ENCODE peak calls at places on chromosomes 2 and 18, in ten cellular contexts. One of them, this sample, is unnamed.

GRCh38 chr2:26838121-26838906 is 9.6 kb upstream of the DPYSL5 start:
- DNase-seq in endothelial cell of umbilical vein: peak; percentile 27
- DNase-seq in GM23248: peak; percentile 55
- DNase-seq in fibroblast of lung: peak; percentile 46
- DNase-seq in astrocyte: peak; percentile 29
- DNase-seq in neural progenitor cell: peak; percentile 59
- DNase-seq in MM.1S: peak; percentile 25
- DNase-seq in keratinocyte: no peak
- DNase-seq in H1: no peak
- DNase-seq in HCT116: no peak
- DNase-seq in this sample: no peak

GRCh38 chr2:191051825-191052778 is 38.1 kb upstream of the STAT1 start:
- DNase-seq in endothelial cell of umbilical vein: peak; percentile 75
- DNase-seq in GM23248: peak; percentile 80
- DNase-seq in fibroblast of lung: peak; percentile 71
- DNase-seq in astrocyte: peak; percentile 40
- DNase-seq in neural progenitor cell: peak; percentile 57
- DNase-seq in MM.1S: peak; percentile 57
- DNase-seq in keratinocyte: no peak
- DNase-seq in H1: no peak
- DNase-seq in HCT116: peak; percentile 45
- DNase-seq in this sample: peak; percentile 42

GRCh38 chr2:54888146-54888545 is 162.1 kb downstream of the RTN4 start:
- DNase-seq in endothelial cell of umbilical vein: no peak
- DNase-seq in GM23248: no peak
- DNase-seq in fibroblast of lung: no peak
- DNase-seq in astrocyte: no peak
- DNase-seq in neural progenitor cell: no peak
- DNase-seq in MM.1S: no peak
- DNase-seq in keratinocyte: no peak
- DNase-seq in H1: no peak
- DNase-seq in HCT116: no peak
- DNase-seq in this sample: no peak

GRCh38 chr2:179592167-179592936 is 269.1 kb downstream of the ZNF385B start:
- DNase-seq in endothelial cell of umbilical vein: no peak
- DNase-seq in GM23248: peak; percentile 46
- DNase-seq in fibroblast of lung: peak; percentile 83
- DNase-seq in astrocyte: peak; percentile 81
- DNase-seq in neural progenitor cell: no peak
- DNase-seq in MM.1S: no peak
- DNase-seq in keratinocyte: no peak
- DNase-seq in H1: no peak
- DNase-seq in HCT116: no peak
- DNase-seq in this sample: no peak

GRCh38 chr2:225932741-225933413 is 533.4 kb downstream of the NYAP2 start:
- DNase-seq in endothelial cell of umbilical vein: no peak
- DNase-seq in GM23248: no peak
- DNase-seq in fibroblast of lung: peak; percentile 42
- DNase-seq in astrocyte: no peak
- DNase-seq in neural progenitor cell: no peak
- DNase-seq in MM.1S: no peak
- DNase-seq in keratinocyte: no peak
- DNase-seq in H1: no peak
- DNase-seq in HCT116: no peak
- DNase-seq in this sample: no peak

GRCh38 chr18:40159141-40160017 is 1795.7 kb upstream of the PIK3C3 start:
- DNase-seq in endothelial cell of umbilical vein: peak; percentile 63
- DNase-seq in GM23248: peak; percentile 68
- DNase-seq in fibroblast of lung: peak; percentile 80
- DNase-seq in astrocyte: peak; percentile 28
- DNase-seq in neural progenitor cell: peak; percentile 55
- DNase-seq in MM.1S: peak; percentile 51
- DNase-seq in keratinocyte: no peak
- DNase-seq in H1: no peak
- DNase-seq in HCT116: peak; percentile 16
- DNase-seq in this sample: no peak

GRCh38 chr2:170405326-170405725 is 227.4 kb downstream of the MYO3B start:
- DNase-seq in endothelial cell of umbilical vein: no peak
- DNase-seq in GM23248: no peak
- DNase-seq in fibroblast of lung: no peak
- DNase-seq in astrocyte: no peak
- DNase-seq in neural progenitor cell: no peak
- DNase-seq in MM.1S: no peak
- DNase-seq in keratinocyte: no peak
- DNase-seq in H1: no peak
- DNase-seq in HCT116: no peak
- DNase-seq in this sample: no peak

GRCh38 chr2:236717719-236718118 is 148.1 kb downstream of the ACKR3 start:
- DNase-seq in endothelial cell of umbilical vein: no peak
- DNase-seq in GM23248: no peak
- DNase-seq in fibroblast of lung: no peak
- DNase-seq in astrocyte: peak; percentile 52
- DNase-seq in neural progenitor cell: no peak
- DNase-seq in MM.1S: no peak
- DNase-seq in keratinocyte: no peak
- DNase-seq in H1: no peak
- DNase-seq in HCT116: no peak
- DNase-seq in this sample: no peak

GRCh38 chr2:233404227-233404626 is 49.9 kb downstream of the DGKD start:
- DNase-seq in endothelial cell of umbilical vein: peak; percentile 57
- DNase-seq in GM23248: peak; percentile 52
- DNase-seq in fibroblast of lung: peak; percentile 56
- DNase-seq in astrocyte: no peak
- DNase-seq in neural progenitor cell: peak; percentile 48
- DNase-seq in MM.1S: peak; percentile 57
- DNase-seq in keratinocyte: peak; percentile 11
- DNase-seq in H1: no peak
- DNase-seq in HCT116: peak; percentile 32
- DNase-seq in this sample: peak; percentile 38

GRCh38 chr2:6877402-6878305 is at the start of gene RSAD2:
- DNase-seq in endothelial cell of umbilical vein: peak; percentile 37
- DNase-seq in GM23248: peak; percentile 66
- DNase-seq in fibroblast of lung: peak; percentile 34
- DNase-seq in astrocyte: peak; percentile 30
- DNase-seq in neural progenitor cell: no peak
- DNase-seq in MM.1S: peak; percentile 79
- DNase-seq in keratinocyte: no peak
- DNase-seq in H1: no peak
- DNase-seq in HCT116: no peak
- DNase-seq in this sample: peak; percentile 67

GRCh38 chr2:128469203-128469602 is 150.5 kb upstream of the HS6ST1 start:
- DNase-seq in endothelial cell of umbilical vein: no peak
- DNase-seq in GM23248: no peak
- DNase-seq in fibroblast of lung: no peak
- DNase-seq in astrocyte: no peak
- DNase-seq in neural progenitor cell: no peak
- DNase-seq in MM.1S: no peak
- DNase-seq in keratinocyte: no peak
- DNase-seq in H1: no peak
- DNase-seq in HCT116: peak; percentile 4
- DNase-seq in this sample: peak; percentile 49

GRCh38 chr2:135792401-135793152 is 44.4 kb downstream of the LCT start:
- DNase-seq in endothelial cell of umbilical vein: no peak
- DNase-seq in GM23248: no peak
- DNase-seq in fibroblast of lung: no peak
- DNase-seq in astrocyte: no peak
- DNase-seq in neural progenitor cell: no peak
- DNase-seq in MM.1S: no peak
- DNase-seq in keratinocyte: no peak
- DNase-seq in H1: no peak
- DNase-seq in HCT116: no peak
- DNase-seq in this sample: peak; percentile 57

GRCh38 chr2:135796606-135797005 is 40.4 kb downstream of the LCT start:
- DNase-seq in endothelial cell of umbilical vein: no peak
- DNase-seq in GM23248: no peak
- DNase-seq in fibroblast of lung: no peak
- DNase-seq in astrocyte: no peak
- DNase-seq in neural progenitor cell: no peak
- DNase-seq in MM.1S: no peak
- DNase-seq in keratinocyte: no peak
- DNase-seq in H1: no peak
- DNase-seq in HCT116: no peak
- DNase-seq in this sample: no peak

GRCh38 chr2:135790423-135790822 is 46.6 kb downstream of the LCT start:
- DNase-seq in endothelial cell of umbilical vein: no peak
- DNase-seq in GM23248: no peak
- DNase-seq in fibroblast of lung: no peak
- DNase-seq in astrocyte: no peak
- DNase-seq in neural progenitor cell: no peak
- DNase-seq in MM.1S: no peak
- DNase-seq in keratinocyte: no peak
- DNase-seq in H1: no peak
- DNase-seq in HCT116: no peak
- DNase-seq in this sample: no peak

GRCh38 chr2:135791418-135792190 is 45.4 kb downstream of the LCT start:
- DNase-seq in endothelial cell of umbilical vein: no peak
- DNase-seq in GM23248: peak; percentile 14
- DNase-seq in fibroblast of lung: peak; percentile 10
- DNase-seq in astrocyte: peak; percentile 64
- DNase-seq in neural progenitor cell: no peak
- DNase-seq in MM.1S: no peak
- DNase-seq in keratinocyte: no peak
- DNase-seq in H1: no peak
- DNase-seq in HCT116: no peak
- DNase-seq in this sample: no peak
- H3K4me2 ChIP-seq in endothelial cell of umbilical vein: no peak overlapping the region
- H3K4me2 ChIP-seq in GM23248: no peak overlapping the region
- H3K4me2 ChIP-seq in fibroblast of lung: no peak overlapping the region
- H3K4me2 ChIP-seq in astrocyte: no peak overlapping the region
- H3K4me2 ChIP-seq in neural progenitor cell: no peak overlapping the region
- H3K4me2 ChIP-seq in MM.1S: no peak overlapping the region
- H3K4me2 ChIP-seq in keratinocyte: no peak overlapping the region
- H3K4me2 ChIP-seq in H1: no peak overlapping the region
- H3K4me2 ChIP-seq in HCT116: no peak overlapping the region
- H3K4me2 ChIP-seq in this sample: peak overlapping the region; percentile 13

DNA sequence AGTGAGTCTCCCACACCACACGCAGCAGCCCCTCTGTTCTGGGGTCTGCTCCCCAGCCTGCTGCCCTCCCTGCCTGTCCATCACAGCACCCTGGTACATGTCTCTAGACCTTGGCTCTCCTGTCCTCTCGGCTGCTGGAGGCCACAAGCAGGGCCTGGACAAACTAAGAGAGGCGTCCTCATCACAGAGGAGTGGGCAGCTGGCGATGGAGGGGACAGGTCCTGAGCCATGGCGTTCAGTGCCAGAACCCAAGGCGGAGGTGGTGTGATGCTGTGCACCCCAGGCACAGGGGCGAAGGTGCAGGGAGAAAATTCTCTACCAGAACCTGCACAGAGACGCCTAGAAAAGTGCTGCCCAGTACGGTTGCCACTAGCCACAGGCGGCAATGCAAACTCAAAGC is 47.4 kb downstream of the BIN1 start:
- DNase-seq in endothelial cell of umbilical vein: no peak
- DNase-seq in GM23248: no peak
- DNase-seq in fibroblast of lung: no peak
- DNase-seq in astrocyte: no peak
- DNase-seq in neural progenitor cell: no peak
- DNase-seq in MM.1S: no peak
- DNase-seq in keratinocyte: no peak
- DNase-seq in H1: no peak
- DNase-seq in HCT116: no peak
- DNase-seq in this sample: no peak
- TF ChIP-seq EZH2 in endothelial cell of umbilical vein: no peak
- TF ChIP-seq EZH2 in GM23248: no peak
- TF ChIP-seq EZH2 in fibroblast of lung: no peak
- TF ChIP-seq EZH2 in astrocyte: no peak
- TF ChIP-seq EZH2 in neural progenitor cell: no peak
- TF ChIP-seq EZH2 in MM.1S: no peak
- TF ChIP-seq EZH2 in keratinocyte: no peak
- TF ChIP-seq EZH2 in H1: no peak
- TF ChIP-seq EZH2 in HCT116: no peak
- TF ChIP-seq EZH2 in this sample: no peak

DNA sequence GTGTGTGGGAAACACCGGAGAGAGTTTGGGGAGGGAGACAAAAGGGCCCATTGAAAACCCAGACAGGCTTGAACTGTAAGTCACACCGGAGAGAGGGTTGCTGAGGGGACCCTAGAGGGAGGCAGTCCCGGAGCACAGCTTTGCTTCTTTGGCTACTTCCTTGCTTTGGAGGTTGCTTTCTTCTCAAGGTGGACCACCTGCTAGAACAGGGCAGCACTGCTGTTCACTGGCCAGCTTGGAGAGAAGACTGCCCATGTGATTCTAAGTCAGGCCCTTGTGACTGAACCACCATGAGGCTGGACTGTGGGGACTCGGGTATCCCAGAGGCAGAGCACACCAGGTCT is 4.4 kb downstream of the ACTG2 start:
- DNase-seq in endothelial cell of umbilical vein: no peak
- DNase-seq in GM23248: no peak
- DNase-seq in fibroblast of lung: no peak
- DNase-seq in astrocyte: peak; percentile 8
- DNase-seq in neural progenitor cell: peak; percentile 34
- DNase-seq in MM.1S: no peak
- DNase-seq in keratinocyte: no peak
- DNase-seq in H1: no peak
- DNase-seq in HCT116: no peak
- DNase-seq in this sample: no peak
- H3K4me2 ChIP-seq in endothelial cell of umbilical vein: no peak overlapping the region
- H3K4me2 ChIP-seq in GM23248: peak overlapping the region; percentile 25
- H3K4me2 ChIP-seq in fibroblast of lung: peak overlapping the region; percentile 69
- H3K4me2 ChIP-seq in astrocyte: peak overlapping the region; percentile 77
- H3K4me2 ChIP-seq in neural progenitor cell: peak overlapping the region; percentile 42
- H3K4me2 ChIP-seq in MM.1S: no peak overlapping the region
- H3K4me2 ChIP-seq in keratinocyte: no peak overlapping the region
- H3K4me2 ChIP-seq in H1: no peak overlapping the region
- H3K4me2 ChIP-seq in HCT116: no peak overlapping the region
- H3K4me2 ChIP-seq in this sample: peak overlapping the region; percentile 11

GRCh38 chr18:22176282-22176621 is 6.9 kb downstream of the GATA6 start:
- DNase-seq in endothelial cell of umbilical vein: peak; percentile 49
- DNase-seq in GM23248: no peak
- DNase-seq in fibroblast of lung: no peak
- DNase-seq in astrocyte: no peak
- DNase-seq in neural progenitor cell: no peak
- DNase-seq in MM.1S: no peak
- DNase-seq in keratinocyte: no peak
- DNase-seq in H1: no peak
- DNase-seq in HCT116: no peak
- DNase-seq in this sample: no peak
- TF ChIP-seq EZH2 in endothelial cell of umbilical vein: no peak
- TF ChIP-seq EZH2 in GM23248: no peak
- TF ChIP-seq EZH2 in fibroblast of lung: no peak
- TF ChIP-seq EZH2 in astrocyte: no peak
- TF ChIP-seq EZH2 in neural progenitor cell: no peak
- TF ChIP-seq EZH2 in MM.1S: no peak
- TF ChIP-seq EZH2 in keratinocyte: no peak
- TF ChIP-seq EZH2 in H1: no peak
- TF ChIP-seq EZH2 in HCT116: no peak
- TF ChIP-seq EZH2 in this sample: no peak

This sample was measured in DND-41.